ENCODE peak calls at places on chromosomes 7 and 10, in eight cellular contexts. One of them, this sample, is unnamed.

GRCh38 chr7:632831-633210 is 93.7 kb upstream of the DNAAF5 start:
- DNase-seq in GM06990: no peak
- DNase-seq in HFFc6: no peak
- DNase-seq in heart left ventricle: peak; percentile 54
- DNase-seq in activated naive CD8-positive, alpha-beta T cell treated with anti-CD3 and anti-CD28 coated beads, Interleukin-2, amount 10 ng/mL, durations not matched to agents 7 days and 5 days: no peak
- DNase-seq in SW480: no peak
- DNase-seq in mammary epithelial cell: no peak
- DNase-seq in stimulated activated CD4-positive, alpha-beta T cell treated with anti-CD3 and anti-CD28 coated beads, Interleukin-4, amount 100 ng/mL, for 48 hours: no peak
- DNase-seq in this sample: no peak

GRCh38 chr7:78134748-78135147 is 336.2 kb downstream of the PHTF2 start:
- DNase-seq in GM06990: no peak
- DNase-seq in HFFc6: no peak
- DNase-seq in heart left ventricle: peak; percentile 49
- DNase-seq in activated naive CD8-positive, alpha-beta T cell treated with anti-CD3 and anti-CD28 coated beads, Interleukin-2, amount 10 ng/mL, durations not matched to agents 7 days and 5 days: no peak
- DNase-seq in SW480: no peak
- DNase-seq in mammary epithelial cell: no peak
- DNase-seq in stimulated activated CD4-positive, alpha-beta T cell treated with anti-CD3 and anti-CD28 coated beads, Interleukin-4, amount 100 ng/mL, for 48 hours: no peak
- DNase-seq in this sample: no peak

GRCh38 chr10:98338318-98338717 is 70.3 kb upstream of the LOXL4 start:
- DNase-seq in GM06990: no peak
- DNase-seq in HFFc6: no peak
- DNase-seq in heart left ventricle: no peak
- DNase-seq in activated naive CD8-positive, alpha-beta T cell treated with anti-CD3 and anti-CD28 coated beads, Interleukin-2, amount 10 ng/mL, durations not matched to agents 7 days and 5 days: no peak
- DNase-seq in SW480: no peak
- DNase-seq in mammary epithelial cell: no peak
- DNase-seq in stimulated activated CD4-positive, alpha-beta T cell treated with anti-CD3 and anti-CD28 coated beads, Interleukin-4, amount 100 ng/mL, for 48 hours: no peak
- DNase-seq in this sample: no peak

GRCh38 chr7:106871793-106872571 is 6.9 kb downstream of the PIK3CG start:
- DNase-seq in GM06990: no peak
- DNase-seq in HFFc6: no peak
- DNase-seq in heart left ventricle: no peak
- DNase-seq in activated naive CD8-positive, alpha-beta T cell treated with anti-CD3 and anti-CD28 coated beads, Interleukin-2, amount 10 ng/mL, durations not matched to agents 7 days and 5 days: no peak
- DNase-seq in SW480: no peak
- DNase-seq in mammary epithelial cell: peak; percentile 8
- DNase-seq in stimulated activated CD4-positive, alpha-beta T cell treated with anti-CD3 and anti-CD28 coated beads, Interleukin-4, amount 100 ng/mL, for 48 hours: no peak
- DNase-seq in this sample: no peak

GRCh38 chr10:47027812-47028260 is 116.6 kb downstream of the PTPN20 start:
- DNase-seq in GM06990: no peak
- DNase-seq in HFFc6: no peak
- DNase-seq in heart left ventricle: no peak
- DNase-seq in activated naive CD8-positive, alpha-beta T cell treated with anti-CD3 and anti-CD28 coated beads, Interleukin-2, amount 10 ng/mL, durations not matched to agents 7 days and 5 days: no peak
- DNase-seq in SW480: no peak
- DNase-seq in mammary epithelial cell: no peak
- DNase-seq in stimulated activated CD4-positive, alpha-beta T cell treated with anti-CD3 and anti-CD28 coated beads, Interleukin-4, amount 100 ng/mL, for 48 hours: no peak
- DNase-seq in this sample: no peak

GRCh38 chr7:151859948-151860685 is 16.8 kb downstream of the PRKAG2 start:
- DNase-seq in GM06990: no peak
- DNase-seq in HFFc6: no peak
- DNase-seq in heart left ventricle: no peak
- DNase-seq in activated naive CD8-positive, alpha-beta T cell treated with anti-CD3 and anti-CD28 coated beads, Interleukin-2, amount 10 ng/mL, durations not matched to agents 7 days and 5 days: no peak
- DNase-seq in SW480: no peak
- DNase-seq in mammary epithelial cell: no peak
- DNase-seq in stimulated activated CD4-positive, alpha-beta T cell treated with anti-CD3 and anti-CD28 coated beads, Interleukin-4, amount 100 ng/mL, for 48 hours: no peak
- DNase-seq in this sample: no peak

GRCh38 chr7:22801907-22802306 is 20.7 kb downstream of the TOMM7 start:
- DNase-seq in GM06990: no peak
- DNase-seq in HFFc6: no peak
- DNase-seq in heart left ventricle: no peak
- DNase-seq in activated naive CD8-positive, alpha-beta T cell treated with anti-CD3 and anti-CD28 coated beads, Interleukin-2, amount 10 ng/mL, durations not matched to agents 7 days and 5 days: no peak
- DNase-seq in SW480: no peak
- DNase-seq in mammary epithelial cell: no peak
- DNase-seq in stimulated activated CD4-positive, alpha-beta T cell treated with anti-CD3 and anti-CD28 coated beads, Interleukin-4, amount 100 ng/mL, for 48 hours: no peak
- DNase-seq in this sample: no peak

GRCh38 chr7:157618091-157618726 is 281.4 kb downstream of the DNAJB6 start:
- DNase-seq in GM06990: no peak
- DNase-seq in HFFc6: no peak
- DNase-seq in heart left ventricle: peak; percentile 51
- DNase-seq in activated naive CD8-positive, alpha-beta T cell treated with anti-CD3 and anti-CD28 coated beads, Interleukin-2, amount 10 ng/mL, durations not matched to agents 7 days and 5 days: peak; percentile 11
- DNase-seq in SW480: no peak
- DNase-seq in mammary epithelial cell: no peak
- DNase-seq in stimulated activated CD4-positive, alpha-beta T cell treated with anti-CD3 and anti-CD28 coated beads, Interleukin-4, amount 100 ng/mL, for 48 hours: no peak
- DNase-seq in this sample: no peak

GRCh38 chr7:45646996-45647411 is 72.8 kb downstream of the ADCY1 start:
- DNase-seq in GM06990: no peak
- DNase-seq in HFFc6: peak; percentile 36
- DNase-seq in heart left ventricle: no peak
- DNase-seq in activated naive CD8-positive, alpha-beta T cell treated with anti-CD3 and anti-CD28 coated beads, Interleukin-2, amount 10 ng/mL, durations not matched to agents 7 days and 5 days: no peak
- DNase-seq in SW480: no peak
- DNase-seq in mammary epithelial cell: no peak
- DNase-seq in stimulated activated CD4-positive, alpha-beta T cell treated with anti-CD3 and anti-CD28 coated beads, Interleukin-4, amount 100 ng/mL, for 48 hours: no peak
- DNase-seq in this sample: no peak

GRCh38 chr10:21500578-21500910 is 24.9 kb downstream of the SKIDA1 start:
- DNase-seq in GM06990: no peak
- DNase-seq in HFFc6: no peak
- DNase-seq in heart left ventricle: no peak
- DNase-seq in activated naive CD8-positive, alpha-beta T cell treated with anti-CD3 and anti-CD28 coated beads, Interleukin-2, amount 10 ng/mL, durations not matched to agents 7 days and 5 days: no peak
- DNase-seq in SW480: no peak
- DNase-seq in mammary epithelial cell: no peak
- DNase-seq in stimulated activated CD4-positive, alpha-beta T cell treated with anti-CD3 and anti-CD28 coated beads, Interleukin-4, amount 100 ng/mL, for 48 hours: no peak
- DNase-seq in this sample: no peak

GRCh38 chr7:46387646-46388045 is 466.6 kb upstream of the IGFBP3 start:
- DNase-seq in GM06990: no peak
- DNase-seq in HFFc6: peak; percentile 60
- DNase-seq in heart left ventricle: no peak
- DNase-seq in activated naive CD8-positive, alpha-beta T cell treated with anti-CD3 and anti-CD28 coated beads, Interleukin-2, amount 10 ng/mL, durations not matched to agents 7 days and 5 days: no peak
- DNase-seq in SW480: no peak
- DNase-seq in mammary epithelial cell: no peak
- DNase-seq in stimulated activated CD4-positive, alpha-beta T cell treated with anti-CD3 and anti-CD28 coated beads, Interleukin-4, amount 100 ng/mL, for 48 hours: no peak
- DNase-seq in this sample: no peak

GRCh38 chr7:105304040-105304895 is 84.5 kb downstream of the SRPK2 start:
- DNase-seq in GM06990: peak; percentile 32
- DNase-seq in HFFc6: peak; percentile 34
- DNase-seq in heart left ventricle: no peak
- DNase-seq in activated naive CD8-positive, alpha-beta T cell treated with anti-CD3 and anti-CD28 coated beads, Interleukin-2, amount 10 ng/mL, durations not matched to agents 7 days and 5 days: no peak
- DNase-seq in SW480: peak; percentile 100
- DNase-seq in mammary epithelial cell: peak; percentile 86
- DNase-seq in stimulated activated CD4-positive, alpha-beta T cell treated with anti-CD3 and anti-CD28 coated beads, Interleukin-4, amount 100 ng/mL, for 48 hours: no peak
- DNase-seq in this sample: no peak

GRCh38 chr10:126904807-126905686 is at the start of gene DOCK1:
- DNase-seq in GM06990: no peak
- DNase-seq in HFFc6: peak; percentile 63
- DNase-seq in heart left ventricle: peak; percentile 81
- DNase-seq in activated naive CD8-positive, alpha-beta T cell treated with anti-CD3 and anti-CD28 coated beads, Interleukin-2, amount 10 ng/mL, durations not matched to agents 7 days and 5 days: peak; percentile 33
- DNase-seq in SW480: peak; percentile 56
- DNase-seq in mammary epithelial cell: peak; percentile 70
- DNase-seq in stimulated activated CD4-positive, alpha-beta T cell treated with anti-CD3 and anti-CD28 coated beads, Interleukin-4, amount 100 ng/mL, for 48 hours: no peak
- DNase-seq in this sample: no peak

GRCh38 chr10:2106641-2107040 is 369.3 kb upstream of the ADARB2 start:
- DNase-seq in GM06990: no peak
- DNase-seq in HFFc6: no peak
- DNase-seq in heart left ventricle: no peak
- DNase-seq in activated naive CD8-positive, alpha-beta T cell treated with anti-CD3 and anti-CD28 coated beads, Interleukin-2, amount 10 ng/mL, durations not matched to agents 7 days and 5 days: no peak
- DNase-seq in SW480: no peak
- DNase-seq in mammary epithelial cell: no peak
- DNase-seq in stimulated activated CD4-positive, alpha-beta T cell treated with anti-CD3 and anti-CD28 coated beads, Interleukin-4, amount 100 ng/mL, for 48 hours: no peak
- DNase-seq in this sample: no peak

GRCh38 chr10:113273151-113273876 is 279.5 kb upstream of the HABP2 start:
- DNase-seq in GM06990: no peak
- DNase-seq in HFFc6: no peak
- DNase-seq in heart left ventricle: peak; percentile 79
- DNase-seq in activated naive CD8-positive, alpha-beta T cell treated with anti-CD3 and anti-CD28 coated beads, Interleukin-2, amount 10 ng/mL, durations not matched to agents 7 days and 5 days: no peak
- DNase-seq in SW480: no peak
- DNase-seq in mammary epithelial cell: no peak
- DNase-seq in stimulated activated CD4-positive, alpha-beta T cell treated with anti-CD3 and anti-CD28 coated beads, Interleukin-4, amount 100 ng/mL, for 48 hours: no peak
- DNase-seq in this sample: no peak

GRCh38 chr10:100008142-100008522 is 1.6 kb downstream of the DNMBP start:
- DNase-seq in GM06990: no peak
- DNase-seq in HFFc6: no peak
- DNase-seq in heart left ventricle: no peak
- DNase-seq in activated naive CD8-positive, alpha-beta T cell treated with anti-CD3 and anti-CD28 coated beads, Interleukin-2, amount 10 ng/mL, durations not matched to agents 7 days and 5 days: no peak
- DNase-seq in SW480: no peak
- DNase-seq in mammary epithelial cell: peak; percentile 35
- DNase-seq in stimulated activated CD4-positive, alpha-beta T cell treated with anti-CD3 and anti-CD28 coated beads, Interleukin-4, amount 100 ng/mL, for 48 hours: no peak
- DNase-seq in this sample: no peak

GRCh38 chr7:371119-371778 is 81.3 kb downstream of the FOXL3 start:
- DNase-seq in GM06990: no peak
- DNase-seq in HFFc6: no peak
- DNase-seq in heart left ventricle: peak; percentile 43
- DNase-seq in activated naive CD8-positive, alpha-beta T cell treated with anti-CD3 and anti-CD28 coated beads, Interleukin-2, amount 10 ng/mL, durations not matched to agents 7 days and 5 days: peak; percentile 35
- DNase-seq in SW480: peak; percentile 89
- DNase-seq in mammary epithelial cell: no peak
- DNase-seq in stimulated activated CD4-positive, alpha-beta T cell treated with anti-CD3 and anti-CD28 coated beads, Interleukin-4, amount 100 ng/mL, for 48 hours: no peak
- DNase-seq in this sample: no peak

GRCh38 chr10:44306147-44306710 is 78.7 kb downstream of the CXCL12 start:
- DNase-seq in GM06990: no peak
- DNase-seq in HFFc6: peak; percentile 63
- DNase-seq in heart left ventricle: no peak
- DNase-seq in activated naive CD8-positive, alpha-beta T cell treated with anti-CD3 and anti-CD28 coated beads, Interleukin-2, amount 10 ng/mL, durations not matched to agents 7 days and 5 days: no peak
- DNase-seq in SW480: no peak
- DNase-seq in mammary epithelial cell: no peak
- DNase-seq in stimulated activated CD4-positive, alpha-beta T cell treated with anti-CD3 and anti-CD28 coated beads, Interleukin-4, amount 100 ng/mL, for 48 hours: no peak
- DNase-seq in this sample: no peak

GRCh38 chr7:44757311-44757710 is 8.7 kb downstream of the ZMIZ2 start:
- DNase-seq in GM06990: no peak
- DNase-seq in HFFc6: no peak
- DNase-seq in heart left ventricle: peak; percentile 85
- DNase-seq in activated naive CD8-positive, alpha-beta T cell treated with anti-CD3 and anti-CD28 coated beads, Interleukin-2, amount 10 ng/mL, durations not matched to agents 7 days and 5 days: no peak
- DNase-seq in SW480: no peak
- DNase-seq in mammary epithelial cell: no peak
- DNase-seq in stimulated activated CD4-positive, alpha-beta T cell treated with anti-CD3 and anti-CD28 coated beads, Interleukin-4, amount 100 ng/mL, for 48 hours: no peak
- DNase-seq in this sample: no peak

GRCh38 chr10:110176122-110176521 is 31.3 kb upstream of the MXI1 start:
- DNase-seq in GM06990: no peak
- DNase-seq in HFFc6: no peak
- DNase-seq in heart left ventricle: no peak
- DNase-seq in activated naive CD8-positive, alpha-beta T cell treated with anti-CD3 and anti-CD28 coated beads, Interleukin-2, amount 10 ng/mL, durations not matched to agents 7 days and 5 days: no peak
- DNase-seq in SW480: no peak
- DNase-seq in mammary epithelial cell: no peak
- DNase-seq in stimulated activated CD4-positive, alpha-beta T cell treated with anti-CD3 and anti-CD28 coated beads, Interleukin-4, amount 100 ng/mL, for 48 hours: no peak
- DNase-seq in this sample: no peak

GRCh38 chr7:125568799-125569198 is 639.2 kb upstream of the POT1 start:
- DNase-seq in GM06990: peak; percentile 6
- DNase-seq in HFFc6: no peak
- DNase-seq in heart left ventricle: no peak
- DNase-seq in activated naive CD8-positive, alpha-beta T cell treated with anti-CD3 and anti-CD28 coated beads, Interleukin-2, amount 10 ng/mL, durations not matched to agents 7 days and 5 days: no peak
- DNase-seq in SW480: no peak
- DNase-seq in mammary epithelial cell: no peak
- DNase-seq in stimulated activated CD4-positive, alpha-beta T cell treated with anti-CD3 and anti-CD28 coated beads, Interleukin-4, amount 100 ng/mL, for 48 hours: no peak
- DNase-seq in this sample: no peak

GRCh38 chr7:42740410-42740809 is 171.5 kb downstream of the C7orf25 start:
- DNase-seq in GM06990: no peak
- DNase-seq in HFFc6: no peak
- DNase-seq in heart left ventricle: no peak
- DNase-seq in activated naive CD8-positive, alpha-beta T cell treated with anti-CD3 and anti-CD28 coated beads, Interleukin-2, amount 10 ng/mL, durations not matched to agents 7 days and 5 days: no peak
- DNase-seq in SW480: no peak
- DNase-seq in mammary epithelial cell: no peak
- DNase-seq in stimulated activated CD4-positive, alpha-beta T cell treated with anti-CD3 and anti-CD28 coated beads, Interleukin-4, amount 100 ng/mL, for 48 hours: no peak
- DNase-seq in this sample: no peak

GRCh38 chr7:91169819-91170218 is 94.4 kb upstream of the FZD1 start:
- DNase-seq in GM06990: no peak
- DNase-seq in HFFc6: no peak
- DNase-seq in heart left ventricle: no peak
- DNase-seq in activated naive CD8-positive, alpha-beta T cell treated with anti-CD3 and anti-CD28 coated beads, Interleukin-2, amount 10 ng/mL, durations not matched to agents 7 days and 5 days: no peak
- DNase-seq in SW480: no peak
- DNase-seq in mammary epithelial cell: no peak
- DNase-seq in stimulated activated CD4-positive, alpha-beta T cell treated with anti-CD3 and anti-CD28 coated beads, Interleukin-4, amount 100 ng/mL, for 48 hours: no peak
- DNase-seq in this sample: no peak

GRCh38 chr7:96667026-96667425 is 42.6 kb downstream of the SEM1 start:
- DNase-seq in GM06990: no peak
- DNase-seq in HFFc6: no peak
- DNase-seq in heart left ventricle: no peak
- DNase-seq in activated naive CD8-positive, alpha-beta T cell treated with anti-CD3 and anti-CD28 coated beads, Interleukin-2, amount 10 ng/mL, durations not matched to agents 7 days and 5 days: no peak
- DNase-seq in SW480: no peak
- DNase-seq in mammary epithelial cell: no peak
- DNase-seq in stimulated activated CD4-positive, alpha-beta T cell treated with anti-CD3 and anti-CD28 coated beads, Interleukin-4, amount 100 ng/mL, for 48 hours: no peak
- DNase-seq in this sample: no peak

GRCh38 chr10:71230656-71231025 is 18.3 kb downstream of the UNC5B start:
- DNase-seq in GM06990: no peak
- DNase-seq in HFFc6: no peak
- DNase-seq in heart left ventricle: no peak
- DNase-seq in activated naive CD8-positive, alpha-beta T cell treated with anti-CD3 and anti-CD28 coated beads, Interleukin-2, amount 10 ng/mL, durations not matched to agents 7 days and 5 days: no peak
- DNase-seq in SW480: no peak
- DNase-seq in mammary epithelial cell: no peak
- DNase-seq in stimulated activated CD4-positive, alpha-beta T cell treated with anti-CD3 and anti-CD28 coated beads, Interleukin-4, amount 100 ng/mL, for 48 hours: no peak
- DNase-seq in this sample: no peak

GRCh38 chr10:109173910-109174309 is 749.4 kb downstream of the XPNPEP1 start:
- DNase-seq in GM06990: no peak
- DNase-seq in HFFc6: no peak
- DNase-seq in heart left ventricle: no peak
- DNase-seq in activated naive CD8-positive, alpha-beta T cell treated with anti-CD3 and anti-CD28 coated beads, Interleukin-2, amount 10 ng/mL, durations not matched to agents 7 days and 5 days: no peak
- DNase-seq in SW480: no peak
- DNase-seq in mammary epithelial cell: no peak
- DNase-seq in stimulated activated CD4-positive, alpha-beta T cell treated with anti-CD3 and anti-CD28 coated beads, Interleukin-4, amount 100 ng/mL, for 48 hours: no peak
- DNase-seq in this sample: no peak

GRCh38 chr7:37181550-37181932 is 267.1 kb downstream of the ELMO1 start:
- DNase-seq in GM06990: no peak
- DNase-seq in HFFc6: no peak
- DNase-seq in heart left ventricle: no peak
- DNase-seq in activated naive CD8-positive, alpha-beta T cell treated with anti-CD3 and anti-CD28 coated beads, Interleukin-2, amount 10 ng/mL, durations not matched to agents 7 days and 5 days: no peak
- DNase-seq in SW480: no peak
- DNase-seq in mammary epithelial cell: no peak
- DNase-seq in stimulated activated CD4-positive, alpha-beta T cell treated with anti-CD3 and anti-CD28 coated beads, Interleukin-4, amount 100 ng/mL, for 48 hours: no peak
- DNase-seq in this sample: no peak

GRCh38 chr7:4238861-4239260 is 443.2 kb upstream of the FOXK1 start:
- DNase-seq in GM06990: no peak
- DNase-seq in HFFc6: no peak
- DNase-seq in heart left ventricle: no peak
- DNase-seq in activated naive CD8-positive, alpha-beta T cell treated with anti-CD3 and anti-CD28 coated beads, Interleukin-2, amount 10 ng/mL, durations not matched to agents 7 days and 5 days: no peak
- DNase-seq in SW480: no peak
- DNase-seq in mammary epithelial cell: no peak
- DNase-seq in stimulated activated CD4-positive, alpha-beta T cell treated with anti-CD3 and anti-CD28 coated beads, Interleukin-4, amount 100 ng/mL, for 48 hours: no peak
- DNase-seq in this sample: no peak

GRCh38 chr7:134473861-134474291 is 15.0 kb upstream of the AKR1B1 start:
- DNase-seq in GM06990: no peak
- DNase-seq in HFFc6: peak; percentile 46
- DNase-seq in heart left ventricle: no peak
- DNase-seq in activated naive CD8-positive, alpha-beta T cell treated with anti-CD3 and anti-CD28 coated beads, Interleukin-2, amount 10 ng/mL, durations not matched to agents 7 days and 5 days: no peak
- DNase-seq in SW480: no peak
- DNase-seq in mammary epithelial cell: no peak
- DNase-seq in stimulated activated CD4-positive, alpha-beta T cell treated with anti-CD3 and anti-CD28 coated beads, Interleukin-4, amount 100 ng/mL, for 48 hours: no peak
- DNase-seq in this sample: no peak

This sample was measured in keratinocyte.